ENCODE peak calls at places on chromosomes 6 and 20, in eight cellular contexts. Y, K, P, C, H, U, M and Q are unnamed samples.

GRCh38 chr20:10792291-10792690 is 118.5 kb upstream of the JAG1 start:
- DNase-seq in Y (no peak), K (peak), P (no peak), C (peak), H (no peak), U (no peak), M (no peak), Q (no peak)

GRCh38 chr6:148128014-148128730 is 214.5 kb upstream of the SASH1 start:
- DNase-seq in Y (no peak), K (no peak), P (no peak), C (no peak), H (no peak), U (no peak), M (no peak), Q (no peak)

GRCh38 chr20:62876826-62877728 is 15.5 kb upstream of the TCFL5 start:
- DNase-seq in Y (no peak), K (no peak), P (peak), C (no peak), H (no peak), U (peak), M (no peak), Q (no peak)

GRCh38 chr6:41618598-41618997 is 19.7 kb upstream of the MDFI start:
- DNase-seq in Y (no peak), K (no peak), P (no peak), C (no peak), H (no peak), U (no peak), M (no peak), Q (no peak)

GRCh38 chr6:132892929-132893771 is 78.8 kb downstream of the RPS12 start:
- DNase-seq in Y (no peak), K (no peak), P (no peak), C (no peak), H (no peak), U (no peak), M (no peak), Q (no peak)

GRCh38 chr6:169795196-169795595 is 43.8 kb downstream of the ERMARD start:
- DNase-seq in Y (no peak), K (no peak), P (no peak), C (no peak), H (no peak), U (no peak), M (no peak), Q (no peak)

GRCh38 chr6:135257641-135258405 is 76.7 kb downstream of the MYB start:
- DNase-seq in Y (no peak), K (no peak), P (no peak), C (no peak), H (no peak), U (no peak), M (no peak), Q (peak)

GRCh38 chr6:129276986-129277385 is 394.0 kb downstream of the LAMA2 start:
- DNase-seq in Y (no peak), K (peak), P (peak), C (peak), H (no peak), U (no peak), M (no peak), Q (peak)

GRCh38 chr6:166559662-166560061 is 26.8 kb downstream of the RAMACL start:
- DNase-seq in Y (no peak), K (no peak), P (no peak), C (no peak), H (no peak), U (no peak), M (no peak), Q (no peak)

GRCh38 chr6:153613719-153614455 is 425.2 kb upstream of the OPRM1 start:
- DNase-seq in Y (no peak), K (no peak), P (no peak), C (no peak), H (no peak), U (no peak), M (no peak), Q (no peak)

GRCh38 chr6:100116409-100117194 is 122.6 kb upstream of the MCHR2 start:
- DNase-seq in Y (peak), K (peak), P (peak), C (peak), H (no peak), U (no peak), M (peak), Q (peak)

GRCh38 chr20:64222273-64222672 is 33.3 kb upstream of the PCMTD2 start:
- DNase-seq in Y (peak), K (no peak), P (no peak), C (peak), H (no peak), U (no peak), M (no peak), Q (peak)

GRCh38 chr6:81401970-81402690 is 350.4 kb downstream of the TENT5A start:
- DNase-seq in Y (no peak), K (no peak), P (no peak), C (peak), H (no peak), U (no peak), M (no peak), Q (peak)

GRCh38 chr6:21891065-21891464 is 297.5 kb downstream of the SOX4 start:
- DNase-seq in Y (no peak), K (no peak), P (no peak), C (no peak), H (no peak), U (no peak), M (no peak), Q (no peak)

GRCh38 chr6:44275271-44275748 is 5.1 kb downstream of the TMEM151B start:
- DNase-seq in Y (no peak), K (no peak), P (no peak), C (no peak), H (no peak), U (no peak), M (no peak), Q (no peak)

GRCh38 chr20:50729925-50730764 is 1.2 kb upstream of the PARD6B start:
- DNase-seq in Y (no peak), K (no peak), P (no peak), C (peak), H (peak), U (no peak), M (no peak), Q (no peak)

GRCh38 chr20:53829086-53829703 is 235.6 kb upstream of the ZNF217 start:
- DNase-seq in Y (peak), K (no peak), P (peak), C (peak), H (peak), U (no peak), M (peak), Q (peak)